ENCODE peak calls at places on chromosomes 5 and 9, in four cellular contexts. H is H1, M is K562, E is HepG2. Z is an unnamed sample.

GRCh38 chr5:57692582-57693487 is 210.2 kb upstream of the ACTBL2 start:
- DNase-seq in H (no peak), M (peak; percentile 79), E (peak; percentile 92), Z (no peak)

GRCh38 chr9:128409998-128410397 is 10.7 kb upstream of the CERCAM start:
- DNase-seq in H (no peak), M (peak; percentile 55), E (peak; percentile 24), Z (no peak)

GRCh38 chr5:72110401-72111013 is 3.2 kb downstream of the MAP1B start:
- DNase-seq in H (no peak), M (peak; percentile 12), E (no peak), Z (no peak)

GRCh38 chr5:89303033-89303480 is 420.1 kb upstream of the MEF2C start:
- DNase-seq in H (no peak), M (no peak), E (no peak), Z (no peak)

GRCh38 chr9:96038271-96038670 is 162.8 kb downstream of the ERCC6L2 start:
- DNase-seq in H (no peak), M (no peak), E (no peak), Z (no peak)

GRCh38 chr9:92986175-92987110 is 39.1 kb downstream of the FGD3 start:
- DNase-seq in H (no peak), M (peak; percentile 59), E (no peak), Z (no peak)

GRCh38 chr9:135030711-135031245 is 56.7 kb upstream of the OLFM1 start:
- DNase-seq in H (no peak), M (no peak), E (no peak), Z (no peak)

GRCh38 chr9:93288891-93289883 is 105.2 kb downstream of the WNK2 start:
- DNase-seq in H (peak; percentile 47), M (no peak), E (peak; percentile 79), Z (no peak)

GRCh38 chr5:44565360-44565759 is 176.1 kb upstream of the FGF10 start:
- DNase-seq in H (no peak), M (no peak), E (no peak), Z (no peak)

GRCh38 chr9:6433405-6433804 is 20.4 kb downstream of the UHRF2 start:
- DNase-seq in H (no peak), M (no peak), E (no peak), Z (no peak)

GRCh38 chr5:160470437-160471341 is 49.0 kb downstream of the PTTG1 start:
- DNase-seq in H (no peak), M (no peak), E (no peak), Z (no peak)

GRCh38 chr9:123637940-123638634 is 282.1 kb downstream of the CRB2 start:
- DNase-seq in H (no peak), M (peak; percentile 20), E (no peak), Z (no peak)

GRCh38 chr9:131838581-131839280 is 98.9 kb upstream of the RAPGEF1 start:
- DNase-seq in H (no peak), M (no peak), E (no peak), Z (no peak)

GRCh38 chr9:77956555-77956954 is 75.1 kb downstream of the GNAQ start:
- DNase-seq in H (no peak), M (no peak), E (no peak), Z (no peak)

GRCh38 chr5:181217111-181217804 is 5.8 kb upstream of the TRIM41 start:
- DNase-seq in H (peak; percentile 85), M (peak; percentile 83), E (no peak), Z (no peak)

GRCh38 chr9:131291795-131292315 is 2.3 kb downstream of the PLPP7 start:
- DNase-seq in H (no peak), M (no peak), E (no peak), Z (no peak)

GRCh38 chr9:109421034-109421700 is 76.9 kb downstream of the PTPN3 start:
- DNase-seq in H (no peak), M (no peak), E (no peak), Z (no peak)

GRCh38 chr9:109422641-109423040 is 75.5 kb downstream of the PTPN3 start:
- DNase-seq in H (no peak), M (no peak), E (no peak), Z (no peak)

GRCh38 chr9:109426621-109427402 is 71.3 kb downstream of the PTPN3 start:
- DNase-seq in H (no peak), M (no peak), E (no peak), Z (no peak)

GRCh38 chr9:109424618-109425017 is 73.5 kb downstream of the PTPN3 start:
- DNase-seq in H (no peak), M (no peak), E (no peak), Z (no peak)

GRCh38 chr9:109423877-109424276 is 74.2 kb downstream of the PTPN3 start:
- DNase-seq in H (no peak), M (no peak), E (no peak), Z (no peak)
- TF ChIP-seq TAF1 in H (no peak), M (no peak), E (no peak), Z (no peak)

GRCh38 chr5:150576449-150576949 is 64.0 kb upstream of the SYNPO start:
- DNase-seq in H (no peak), M (no peak), E (no peak), Z (no peak)

GRCh38 chr5:150575745-150576448 is 64.6 kb upstream of the SYNPO start:
- DNase-seq in H (no peak), M (no peak), E (no peak), Z (no peak)

GRCh38 chr5:150579462-150580400 is 60.7 kb upstream of the SYNPO start:
- DNase-seq in H (no peak), M (no peak), E (no peak), Z (no peak)

GRCh38 chr5:150578781-150579461 is 61.5 kb upstream of the SYNPO start:
- DNase-seq in H (no peak), M (no peak), E (no peak), Z (no peak)

DNA sequence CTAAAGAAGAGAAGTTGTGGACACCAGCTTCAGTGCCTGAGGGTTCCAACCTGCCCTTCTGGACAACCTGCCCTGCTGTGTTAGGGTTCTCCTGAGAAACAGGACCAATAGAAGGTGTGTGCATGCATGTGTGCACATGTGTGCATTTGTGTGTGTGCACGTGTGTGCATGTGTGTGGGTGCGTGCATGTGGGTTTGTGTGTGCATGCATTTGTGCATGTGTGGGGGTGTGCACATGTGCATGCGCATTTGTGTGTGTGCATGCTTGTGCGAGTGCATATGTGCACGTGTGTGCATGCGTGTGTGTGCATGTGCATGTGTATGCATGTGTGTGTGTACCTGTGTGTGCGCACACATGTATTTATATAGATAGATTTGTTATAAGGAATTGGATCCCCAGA is 63.1 kb upstream of the SYNPO start:
- DNase-seq in H (no peak), M (no peak), E (no peak), Z (no peak)
- TF ChIP-seq TAF1 in H (no peak), M (no peak), E (no peak), Z (no peak)

GRCh38 chr5:177471610-177472356 is 1.7 kb downstream of the DBN1 start:
- DNase-seq in H (no peak), M (no peak), E (no peak), Z (no peak)

GRCh38 chr5:177473461-177473991 is at the start of gene DBN1:
- DNase-seq in H (peak; percentile 74), M (peak; percentile 70), E (no peak), Z (peak; percentile 95)

GRCh38 chr5:177470759-177471536 is 2.5 kb downstream of the DBN1 start:
- DNase-seq in H (no peak), M (no peak), E (peak; percentile 23), Z (no peak)

GRCh38 chr5:177474094-177474493 is 660 bp upstream of the DBN1 start:
- DNase-seq in H (no peak), M (no peak), E (no peak), Z (no peak)

DNA sequence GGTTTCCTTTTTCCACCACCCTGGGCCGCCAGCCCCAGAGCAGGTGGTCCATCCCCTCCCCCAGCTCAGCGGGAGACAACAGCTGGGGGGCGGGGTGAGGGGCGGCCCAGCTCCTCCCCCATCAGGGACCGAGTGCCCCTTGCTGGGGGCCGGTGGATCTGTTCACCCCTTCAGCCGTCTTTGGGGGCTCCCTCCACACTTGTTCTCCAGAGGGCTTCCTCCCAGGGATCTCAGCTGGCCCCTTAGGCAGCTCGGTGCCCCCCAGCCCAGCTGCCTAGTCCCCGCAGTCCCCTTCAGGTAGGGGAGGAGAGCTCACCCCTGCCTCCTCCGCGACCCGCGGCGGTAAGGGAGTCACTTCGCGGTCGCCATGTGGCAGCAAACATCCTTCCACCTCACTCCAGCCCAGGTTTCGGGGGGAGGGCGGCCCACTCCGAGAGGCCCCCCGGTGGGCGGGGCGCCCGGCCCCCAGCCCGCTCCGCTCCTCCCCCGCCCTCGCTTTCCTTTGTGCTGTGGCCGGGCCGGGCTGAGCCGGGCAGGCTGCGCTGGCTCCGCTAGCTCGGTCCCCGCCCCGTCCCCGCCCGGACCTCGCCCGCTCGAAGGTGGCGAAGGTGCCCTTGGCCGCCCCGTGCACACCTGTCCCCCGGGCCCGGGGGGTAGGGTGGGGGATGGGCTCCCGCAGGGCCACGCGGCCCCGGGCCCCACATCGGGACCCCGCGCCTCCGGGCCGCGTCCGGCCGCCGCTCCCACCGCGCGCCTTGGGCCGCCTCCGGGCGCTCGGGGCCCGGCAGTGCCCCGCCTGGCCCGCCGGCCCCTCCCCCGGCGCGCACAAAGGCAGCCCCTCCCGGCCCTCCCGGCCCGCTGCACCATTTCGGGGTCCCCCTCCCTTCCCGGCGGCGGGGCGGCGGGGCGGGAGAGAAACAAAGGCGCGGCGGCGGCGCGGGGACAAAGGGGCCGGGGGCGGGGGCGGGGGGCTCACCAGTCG is 683 bp downstream of the DBN1 start:
- DNase-seq in H (no peak), M (peak; percentile 60), E (peak; percentile 25), Z (peak; percentile 91)
- TF ChIP-seq TAF1 in H (no peak), M (peak; percentile 34), E (peak; percentile 16), Z (no peak)

DNA sequence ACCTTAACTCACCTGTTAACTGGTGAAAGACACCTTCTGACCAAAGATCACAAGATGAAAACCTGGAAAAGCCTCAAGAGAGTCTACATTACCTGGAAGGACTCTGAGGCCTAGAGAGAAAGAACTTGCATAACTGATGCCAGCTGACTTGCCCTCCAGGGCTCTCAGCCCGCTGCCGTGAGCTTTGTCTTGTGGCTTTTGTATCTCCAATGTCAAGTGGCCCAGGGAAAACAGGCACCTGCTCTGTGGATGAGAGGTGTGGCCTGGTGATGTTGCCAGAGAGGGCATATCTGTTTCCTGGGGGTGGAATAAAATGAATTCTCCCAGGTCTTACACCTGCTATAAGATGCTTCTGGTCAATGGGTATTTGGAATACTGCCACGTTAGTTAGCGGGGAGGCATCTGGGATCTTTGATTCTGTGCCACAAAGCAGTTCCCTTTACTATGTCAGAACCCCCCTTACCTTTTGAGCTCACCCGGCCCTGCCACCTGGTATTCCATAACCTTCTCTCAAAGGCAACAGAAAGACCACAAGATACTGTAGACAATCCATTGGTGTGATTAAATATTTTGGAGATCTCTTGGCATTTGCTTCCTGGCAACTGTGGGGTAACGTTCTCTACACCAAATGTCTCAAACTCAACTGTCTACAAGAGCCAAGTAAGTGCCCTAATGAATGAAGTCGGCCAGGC is 54.9 kb upstream of the N4BP3 start:
- DNase-seq in H (no peak), M (no peak), E (no peak), Z (no peak)
- TF ChIP-seq TAF1 in H (no peak), M (no peak), E (no peak), Z (no peak)

Z was measured in GM12891.